ENCODE peak calls at places on chromosomes 16 and 17, in eight cellular contexts. G, O, B, M, F, K, S and W are unnamed samples.

GRCh38 chr17:77318021-77318420 is 177.3 kb downstream of the SEC14L1 start:
- DNase-seq in G (no peak), O (no peak), B (no peak), M (no peak), F (no peak), K (no peak), S (no peak), W (no peak)

GRCh38 chr17:64648234-64648633 is 13.9 kb downstream of the SMURF2 start:
- DNase-seq in G (no peak), O (no peak), B (no peak), M (no peak), F (no peak), K (no peak), S (no peak), W (no peak)

GRCh38 chr17:62052765-62053338 is 12.2 kb downstream of the MED13 start:
- DNase-seq in G (no peak), O (no peak), B (no peak), M (no peak), F (no peak), K (no peak), S (no peak), W (no peak)

GRCh38 chr17:58402047-58402446 is 15.3 kb downstream of the RNF43 start:
- DNase-seq in G (no peak), O (no peak), B (no peak), M (no peak), F (no peak), K (no peak), S (no peak), W (no peak)

GRCh38 chr16:72847187-72848044 is 200.5 kb downstream of the ZFHX3 start:
- DNase-seq in G (peak; percentile 59), O (no peak), B (no peak), M (no peak), F (peak; percentile 45), K (no peak), S (peak; percentile 52), W (peak; percentile 36)

GRCh38 chr17:61467416-61468262 is 15.4 kb downstream of the TBX4 start:
- DNase-seq in G (peak; percentile 68), O (no peak), B (peak; percentile 22), M (no peak), F (peak; percentile 76), K (no peak), S (peak; percentile 77), W (peak; percentile 52)

GRCh38 chr16:804193-805048 is 3.9 kb upstream of the GNG13 start:
- DNase-seq in G (peak; percentile 48), O (no peak), B (no peak), M (no peak), F (peak; percentile 55), K (no peak), S (no peak), W (no peak)

GRCh38 chr16:2035431-2036199 is 8.9 kb downstream of the NHERF2 start:
- DNase-seq in G (peak; percentile 90), O (no peak), B (peak; percentile 85), M (no peak), F (peak; percentile 84), K (no peak), S (no peak), W (peak; percentile 77)

GRCh38 chr16:1794221-1794871 is 841 bp upstream of the IGFALS start:
- DNase-seq in G (peak; percentile 69), O (no peak), B (peak; percentile 46), M (no peak), F (no peak), K (no peak), S (no peak), W (no peak)

GRCh38 chr17:1005361-1005946 is 8.5 kb downstream of the TIMM22 start:
- DNase-seq in G (peak; percentile 51), O (no peak), B (peak; percentile 89), M (no peak), F (peak; percentile 59), K (no peak), S (no peak), W (peak; percentile 54)

GRCh38 chr16:20763461-20764232 is at the start of gene ACSM3:
- DNase-seq in G (peak; percentile 97), O (peak; percentile 36), B (no peak), M (peak; percentile 46), F (peak; percentile 24), K (peak; percentile 41), S (no peak), W (peak; percentile 76)

GRCh38 chr17:27810902-27811557 is 10.7 kb upstream of the NOS2 start:
- DNase-seq in G (no peak), O (no peak), B (no peak), M (no peak), F (no peak), K (no peak), S (no peak), W (peak; percentile 58)

GRCh38 chr17:5249615-5250014 is 15.0 kb upstream of the SCIMP start:
- DNase-seq in G (peak; percentile 91), O (peak; percentile 46), B (no peak), M (peak; percentile 50), F (peak; percentile 65), K (peak; percentile 41), S (peak; percentile 79), W (peak; percentile 78)

GRCh38 chr16:88591577-88592021 is 21.4 kb downstream of the ZC3H18 start:
- DNase-seq in G (no peak), O (no peak), B (no peak), M (no peak), F (no peak), K (no peak), S (no peak), W (peak; percentile 8)

GRCh38 chr17:40486513-40487370 is 14.7 kb downstream of the TNS4 start:
- DNase-seq in G (no peak), O (no peak), B (no peak), M (no peak), F (no peak), K (no peak), S (no peak), W (peak; percentile 87)

GRCh38 chr16:84737658-84738057 is 37.9 kb downstream of the USP10 start:
- DNase-seq in G (no peak), O (no peak), B (no peak), M (no peak), F (peak; percentile 69), K (no peak), S (no peak), W (no peak)